ENCODE peak calls at places on chromosomes 11 and 22, in four cellular contexts. Q is colonic mucosa, B is activated T-helper 1 cell treated with Interleukin-2 at 50 U/mL for 16 hours, V is HEK293T. O is an unnamed sample.

GRCh38 chr11:86511086-86511551 is 136.4 kb downstream of the CCDC81 start:
- DNase-seq in Q (peak), B (no peak), V (no peak), O (no peak)

GRCh38 chr11:110433393-110434333 is 3.9 kb downstream of the FDX1 start:
- DNase-seq in Q (no peak), B (no peak), V (no peak), O (peak)

GRCh38 chr11:63212742-63213141 is 30.7 kb downstream of the SLC22A25 start:
- DNase-seq in Q (no peak), B (no peak), V (peak), O (peak)

GRCh38 chr22:28373841-28374240 is 305.8 kb downstream of the TTC28 start:
- DNase-seq in Q (no peak), B (no peak), V (no peak), O (no peak)

GRCh38 chr22:32053165-32053755 is 10.2 kb downstream of the SLC5A1 start:
- DNase-seq in Q (no peak), B (no peak), V (no peak), O (no peak)

GRCh38 chr11:36465449-36466163 is 44.5 kb downstream of the TRAF6 start:
- DNase-seq in Q (no peak), B (no peak), V (no peak), O (no peak)

GRCh38 chr22:43216738-43217137 is 29.8 kb upstream of the TTLL12 start:
- DNase-seq in Q (no peak), B (no peak), V (no peak), O (no peak)

GRCh38 chr22:20565079-20565734 is 57.8 kb downstream of the MED15 start:
- DNase-seq in Q (no peak), B (no peak), V (no peak), O (no peak)

GRCh38 chr11:75445315-75445953 is 12.4 kb upstream of the KLHL35 start:
- DNase-seq in Q (peak), B (peak), V (peak), O (peak)

GRCh38 chr11:88421530-88421929 is 84.0 kb upstream of the CTSC start:
- DNase-seq in Q (peak), B (no peak), V (no peak), O (peak)

GRCh38 chr11:11290354-11290753 is 62.7 kb downstream of the CSNK2A3 start:
- DNase-seq in Q (no peak), B (no peak), V (no peak), O (no peak)

GRCh38 chr11:130003717-130004001 is 1.0 kb upstream of the PRDM10 start:
- DNase-seq in Q (peak), B (no peak), V (no peak), O (no peak)

GRCh38 chr11:124799384-124800225 is 601 bp downstream of the MSANTD2 start:
- DNase-seq in Q (peak), B (peak), V (peak), O (peak)